ENCODE peak calls at places on chromosomes 12 and 14, in eight cellular contexts. One of them, this sample, is unnamed.

GRCh38 chr12:111687255-111687654 is 1.4 kb downstream of the ACAD10 start:
- DNase-seq in skeletal muscle cell: no peak
- DNase-seq in IMR-90: no peak
- DNase-seq in PC-9: no peak
- DNase-seq in Caco-2: peak; percentile 41
- DNase-seq in NB4: peak; percentile 60
- DNase-seq in MG63: no peak
- DNase-seq in suprapubic skin: no peak
- DNase-seq in this sample: no peak

GRCh38 chr12:54398995-54399793 is 14.7 kb upstream of the ZNF385A start:
- DNase-seq in skeletal muscle cell: peak; percentile 36
- DNase-seq in IMR-90: peak; percentile 78
- DNase-seq in PC-9: peak; percentile 82
- DNase-seq in Caco-2: peak; percentile 85
- DNase-seq in NB4: peak; percentile 89
- DNase-seq in MG63: peak; percentile 72
- DNase-seq in suprapubic skin: peak; percentile 94
- DNase-seq in this sample: peak; percentile 89

GRCh38 chr12:127642208-127642607 is 624.8 kb upstream of the TMEM132C start:
- DNase-seq in skeletal muscle cell: no peak
- DNase-seq in IMR-90: no peak
- DNase-seq in PC-9: no peak
- DNase-seq in Caco-2: no peak
- DNase-seq in NB4: no peak
- DNase-seq in MG63: no peak
- DNase-seq in suprapubic skin: no peak
- DNase-seq in this sample: no peak

GRCh38 chr14:84826349-84826748 is 703.6 kb upstream of the FLRT2 start:
- DNase-seq in skeletal muscle cell: no peak
- DNase-seq in IMR-90: no peak
- DNase-seq in PC-9: no peak
- DNase-seq in Caco-2: no peak
- DNase-seq in NB4: no peak
- DNase-seq in MG63: no peak
- DNase-seq in suprapubic skin: no peak
- DNase-seq in this sample: no peak

GRCh38 chr12:98592825-98593322 is 612 bp upstream of the SLC25A3 start:
- DNase-seq in skeletal muscle cell: no peak
- DNase-seq in IMR-90: no peak
- DNase-seq in PC-9: no peak
- DNase-seq in Caco-2: no peak
- DNase-seq in NB4: peak; percentile 48
- DNase-seq in MG63: no peak
- DNase-seq in suprapubic skin: no peak
- DNase-seq in this sample: no peak

GRCh38 chr14:68503186-68503825 is 289.6 kb downstream of the ZFP36L1 start:
- DNase-seq in skeletal muscle cell: no peak
- DNase-seq in IMR-90: no peak
- DNase-seq in PC-9: no peak
- DNase-seq in Caco-2: peak; percentile 71
- DNase-seq in NB4: no peak
- DNase-seq in MG63: no peak
- DNase-seq in suprapubic skin: no peak
- DNase-seq in this sample: no peak

GRCh38 chr12:99810718-99811593 is 163.4 kb downstream of the GARIN6 start:
- DNase-seq in skeletal muscle cell: no peak
- DNase-seq in IMR-90: peak; percentile 18
- DNase-seq in PC-9: no peak
- DNase-seq in Caco-2: no peak
- DNase-seq in NB4: peak; percentile 35
- DNase-seq in MG63: peak; percentile 5
- DNase-seq in suprapubic skin: no peak
- DNase-seq in this sample: no peak

GRCh38 chr12:65098364-65098763 is 22.7 kb downstream of the WIF1 start:
- DNase-seq in skeletal muscle cell: no peak
- DNase-seq in IMR-90: no peak
- DNase-seq in PC-9: no peak
- DNase-seq in Caco-2: no peak
- DNase-seq in NB4: peak; percentile 12
- DNase-seq in MG63: peak; percentile 67
- DNase-seq in suprapubic skin: no peak
- DNase-seq in this sample: no peak

GRCh38 chr12:8946733-8947132 is 2.7 kb downstream of the M6PR start:
- DNase-seq in skeletal muscle cell: no peak
- DNase-seq in IMR-90: no peak
- DNase-seq in PC-9: no peak
- DNase-seq in Caco-2: no peak
- DNase-seq in NB4: no peak
- DNase-seq in MG63: no peak
- DNase-seq in suprapubic skin: no peak
- DNase-seq in this sample: no peak

DNA sequence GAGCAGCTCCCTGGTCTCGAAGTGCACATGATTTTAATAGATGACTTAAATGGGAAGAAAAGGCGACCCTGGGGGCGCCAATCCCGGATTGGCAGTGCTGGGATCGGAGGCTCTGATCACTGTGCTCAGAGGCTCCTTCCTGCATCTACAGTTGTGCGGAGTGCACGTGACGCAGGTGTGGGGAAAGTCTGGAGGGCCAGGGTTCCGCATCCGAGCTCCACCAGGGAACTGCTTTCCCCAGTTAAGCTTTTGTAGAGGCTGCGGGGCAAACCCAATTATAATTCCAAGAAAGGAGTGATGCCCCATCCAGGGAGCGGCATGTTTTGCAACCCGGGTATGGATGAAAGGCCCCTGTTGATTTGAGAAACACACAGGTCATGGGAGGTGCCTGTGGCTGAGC is 36.5 kb downstream of the ELK3 start:
- DNase-seq in skeletal muscle cell: no peak
- DNase-seq in IMR-90: no peak
- DNase-seq in PC-9: no peak
- DNase-seq in Caco-2: no peak
- DNase-seq in NB4: no peak
- DNase-seq in MG63: no peak
- DNase-seq in suprapubic skin: peak; percentile 57
- DNase-seq in this sample: no peak
- H3K4me3 ChIP-seq in skeletal muscle cell: no peak overlapping the region
- H3K4me3 ChIP-seq in IMR-90: no peak overlapping the region
- H3K4me3 ChIP-seq in PC-9: no peak overlapping the region
- H3K4me3 ChIP-seq in Caco-2: no peak overlapping the region
- H3K4me3 ChIP-seq in NB4: no peak overlapping the region
- H3K4me3 ChIP-seq in MG63: no peak overlapping the region
- H3K4me3 ChIP-seq in suprapubic skin: no peak overlapping the region
- H3K4me3 ChIP-seq in this sample: no peak overlapping the region

DNA sequence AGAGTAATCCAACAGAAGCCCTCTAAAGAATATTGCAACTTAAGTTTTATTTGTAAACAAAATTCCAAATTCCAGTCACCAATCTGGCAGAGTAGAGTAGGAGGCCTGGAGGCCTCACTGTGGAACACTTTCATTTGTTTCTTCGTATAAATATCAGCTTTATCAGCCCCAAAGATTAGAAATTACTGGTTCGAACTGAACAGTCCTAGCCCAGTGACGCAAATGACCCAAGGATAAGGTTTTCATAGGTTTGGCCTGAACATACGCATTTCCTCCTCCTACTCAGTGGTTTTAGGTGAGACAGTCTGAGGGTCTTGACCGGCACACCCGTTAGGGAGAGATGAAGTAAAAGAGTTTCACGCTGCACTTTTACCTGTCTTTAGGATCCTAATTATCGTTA is 1.7 kb downstream of the CDC42BPB start:
- DNase-seq in skeletal muscle cell: no peak
- DNase-seq in IMR-90: peak; percentile 10
- DNase-seq in PC-9: no peak
- DNase-seq in Caco-2: no peak
- DNase-seq in NB4: no peak
- DNase-seq in MG63: no peak
- DNase-seq in suprapubic skin: no peak
- DNase-seq in this sample: no peak
- H3K4me3 ChIP-seq in skeletal muscle cell: peak overlapping the region; percentile 76
- H3K4me3 ChIP-seq in IMR-90: peak overlapping the region; percentile 100
- H3K4me3 ChIP-seq in PC-9: peak overlapping the region; percentile 86
- H3K4me3 ChIP-seq in Caco-2: no peak overlapping the region
- H3K4me3 ChIP-seq in NB4: peak overlapping the region; percentile 64
- H3K4me3 ChIP-seq in MG63: peak overlapping the region; percentile 62
- H3K4me3 ChIP-seq in suprapubic skin: peak overlapping the region; percentile 81
- H3K4me3 ChIP-seq in this sample: peak overlapping the region; percentile 95

DNA sequence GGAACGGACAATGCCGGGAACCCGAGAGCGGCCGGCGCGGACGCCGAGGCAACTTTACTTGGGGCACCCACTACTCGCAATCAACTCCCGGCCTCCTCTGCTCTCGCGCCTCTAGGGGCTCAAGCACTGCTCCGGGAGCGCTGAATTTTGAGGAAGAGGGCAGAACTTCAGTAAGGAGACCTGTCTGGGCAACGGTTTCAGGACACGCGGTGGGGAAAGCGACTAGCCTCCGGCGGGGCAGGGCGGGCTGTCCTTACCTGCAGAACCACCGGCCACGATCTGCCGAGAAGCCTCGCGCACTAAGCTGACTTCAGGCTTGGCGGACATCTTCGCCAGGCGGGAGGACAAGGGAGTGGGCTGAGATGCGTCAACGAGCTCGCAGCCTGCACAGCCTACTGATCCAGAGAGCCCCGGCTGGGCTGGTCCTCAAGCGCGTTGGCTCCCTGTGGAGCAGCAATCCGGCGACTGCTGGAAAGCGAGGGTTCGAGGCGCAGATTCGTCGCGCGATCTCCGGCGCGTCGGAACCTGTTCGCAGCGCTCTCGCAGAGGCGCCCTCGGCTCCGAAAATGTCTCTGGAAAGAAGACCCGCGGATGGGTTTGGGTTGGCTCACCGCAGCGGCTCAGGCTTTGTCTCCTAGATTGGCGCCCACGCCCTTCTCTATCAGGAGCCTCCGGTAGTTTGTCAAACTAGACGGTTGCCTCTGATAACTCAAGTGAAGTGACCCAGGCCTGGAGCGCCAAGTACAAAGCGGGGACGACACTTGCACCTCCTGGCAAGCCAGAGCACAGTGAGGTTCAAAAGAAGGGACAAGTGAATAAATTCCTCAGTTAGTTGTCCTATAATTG is at the start of gene SLC25A21:
- DNase-seq in skeletal muscle cell: peak; percentile 47
- DNase-seq in IMR-90: peak; percentile 82
- DNase-seq in PC-9: peak; percentile 65
- DNase-seq in Caco-2: peak; percentile 85
- DNase-seq in NB4: no peak
- DNase-seq in MG63: peak; percentile 76
- DNase-seq in suprapubic skin: peak; percentile 66
- DNase-seq in this sample: peak; percentile 90
- H3K4me3 ChIP-seq in skeletal muscle cell: peak within 1 kb of the TSS; percentile 78
- H3K4me3 ChIP-seq in IMR-90: peak within 1 kb of the TSS; percentile 78
- H3K4me3 ChIP-seq in PC-9: peak within 1 kb of the TSS; percentile 80
- H3K4me3 ChIP-seq in Caco-2: peak within 1 kb of the TSS; percentile 86
- H3K4me3 ChIP-seq in NB4: no peak within 1 kb of the TSS
- H3K4me3 ChIP-seq in MG63: peak within 1 kb of the TSS; percentile 68
- H3K4me3 ChIP-seq in suprapubic skin: peak within 1 kb of the TSS; percentile 63
- H3K4me3 ChIP-seq in this sample: peak within 1 kb of the TSS; percentile 63

GRCh38 chr12:51592034-51592705 is 1.1 kb downstream of the SCN8A start:
- DNase-seq in skeletal muscle cell: peak; percentile 64
- DNase-seq in IMR-90: peak; percentile 79
- DNase-seq in PC-9: no peak
- DNase-seq in Caco-2: no peak
- DNase-seq in NB4: no peak
- DNase-seq in MG63: no peak
- DNase-seq in suprapubic skin: no peak
- DNase-seq in this sample: no peak
- H3K4me3 ChIP-seq in skeletal muscle cell: peak overlapping the region; percentile 87
- H3K4me3 ChIP-seq in IMR-90: peak overlapping the region; percentile 69
- H3K4me3 ChIP-seq in PC-9: no peak overlapping the region
- H3K4me3 ChIP-seq in Caco-2: no peak overlapping the region
- H3K4me3 ChIP-seq in NB4: no peak overlapping the region
- H3K4me3 ChIP-seq in MG63: peak overlapping the region; percentile 66
- H3K4me3 ChIP-seq in suprapubic skin: no peak overlapping the region
- H3K4me3 ChIP-seq in this sample: no peak overlapping the region

GRCh38 chr14:31668348-31668747 is 107.1 kb downstream of the NUBPL start:
- DNase-seq in skeletal muscle cell: no peak
- DNase-seq in IMR-90: no peak
- DNase-seq in PC-9: no peak
- DNase-seq in Caco-2: no peak
- DNase-seq in NB4: no peak
- DNase-seq in MG63: no peak
- DNase-seq in suprapubic skin: no peak
- DNase-seq in this sample: no peak
- H3K4me3 ChIP-seq in skeletal muscle cell: no peak overlapping the region
- H3K4me3 ChIP-seq in IMR-90: no peak overlapping the region
- H3K4me3 ChIP-seq in PC-9: no peak overlapping the region
- H3K4me3 ChIP-seq in Caco-2: no peak overlapping the region
- H3K4me3 ChIP-seq in NB4: no peak overlapping the region
- H3K4me3 ChIP-seq in MG63: no peak overlapping the region
- H3K4me3 ChIP-seq in suprapubic skin: no peak overlapping the region
- H3K4me3 ChIP-seq in this sample: no peak overlapping the region